ENCODE peak calls at places on chromosome X, in five cellular contexts. S, Q, R, Z and E are unnamed samples.

GRCh38 chrX:95057341-95057740 is 1383.3 kb downstream of the FAM133A start:
- DNase-seq in S (no peak), Q (no peak), R (no peak), Z (no peak), E (no peak)

GRCh38 chrX:10855845-10856244 is 235.5 kb upstream of the MID1 start:
- DNase-seq in S (no peak), Q (no peak), R (no peak), Z (no peak), E (no peak)

GRCh38 chrX:12936947-12937346 is 30.5 kb downstream of the TLR8 start:
- DNase-seq in S (no peak), Q (no peak), R (no peak), Z (no peak), E (no peak)

GRCh38 chrX:13128104-13128503 is 83.7 kb upstream of the FAM9C start:
- DNase-seq in S (no peak), Q (no peak), R (no peak), Z (no peak), E (no peak)

GRCh38 chrX:110569506-110569905 is 210.9 kb downstream of the RTL9 start:
- DNase-seq in S (no peak), Q (no peak), R (no peak), Z (no peak), E (no peak)

GRCh38 chrX:46838482-46838857 is 1.6 kb downstream of the RP2 start:
- DNase-seq in S (no peak), Q (no peak), R (no peak), Z (no peak), E (no peak)

GRCh38 chrX:9341305-9342201 is 123.3 kb upstream of the TBL1X start:
- DNase-seq in S (peak; percentile 70), Q (peak; percentile 82), R (peak; percentile 49), Z (no peak), E (peak; percentile 46)

GRCh38 chrX:39903937-39904336 is 193.8 kb downstream of the BCOR start:
- DNase-seq in S (no peak), Q (no peak), R (no peak), Z (no peak), E (no peak)

GRCh38 chrX:86171366-86171765 is 23.1 kb downstream of the DACH2 start:
- DNase-seq in S (no peak), Q (peak; percentile 49), R (no peak), Z (no peak), E (peak; percentile 15)

GRCh38 chrX:118855681-118856310 is 32.2 kb downstream of the ZCCHC12 start:
- DNase-seq in S (no peak), Q (no peak), R (no peak), Z (no peak), E (no peak)

GRCh38 chrX:102746134-102746584 is 25.6 kb downstream of the GPRASP3 start:
- DNase-seq in S (peak; percentile 60), Q (no peak), R (no peak), Z (no peak), E (peak; percentile 21)

GRCh38 chrX:15679246-15679645 is 14.6 kb upstream of the CLTRN start:
- DNase-seq in S (no peak), Q (no peak), R (no peak), Z (no peak), E (no peak)

GRCh38 chrX:155054255-155054654 is 16.7 kb downstream of the CMC4 start:
- DNase-seq in S (no peak), Q (no peak), R (no peak), Z (no peak), E (no peak)

GRCh38 chrX:363621-364375 is 22.9 kb downstream of the PPP2R3B start:
- DNase-seq in S (no peak), Q (no peak), R (no peak), Z (no peak), E (no peak)

GRCh38 chrX:71111141-71111843 is at the start of gene IL2RG:
- DNase-seq in S (no peak), Q (peak; percentile 85), R (peak; percentile 74), Z (no peak), E (no peak)

GRCh38 chrX:149512225-149512885 is 7.2 kb upstream of the IDS start:
- DNase-seq in S (no peak), Q (peak; percentile 50), R (peak; percentile 43), Z (peak; percentile 18), E (peak; percentile 54)

GRCh38 chrX:31522760-31523159 is 450.9 kb upstream of the FTHL17 start:
- DNase-seq in S (no peak), Q (no peak), R (no peak), Z (no peak), E (no peak)

GRCh38 chrX:51395807-51396728 is 63.4 kb downstream of the NUDT10 start:
- DNase-seq in S (peak; percentile 31), Q (peak; percentile 77), R (peak; percentile 29), Z (peak; percentile 6), E (peak; percentile 43)

GRCh38 chrX:112785323-112785722 is 55.3 kb downstream of the AMOT start:
- DNase-seq in S (no peak), Q (no peak), R (no peak), Z (no peak), E (no peak)

GRCh38 chrX:21940356-21940829 is at the start of gene SMS:
- DNase-seq in S (peak; percentile 84), Q (peak; percentile 43), R (peak; percentile 24), Z (peak; percentile 8), E (peak; percentile 72)

GRCh38 chrX:40391662-40392061 is 189.1 kb upstream of the ATP6AP2 start:
- DNase-seq in S (no peak), Q (no peak), R (no peak), Z (no peak), E (no peak)

GRCh38 chrX:107272431-107272921 is 66.1 kb downstream of the DNAAF6 start:
- DNase-seq in S (no peak), Q (no peak), R (no peak), Z (no peak), E (peak; percentile 69)

GRCh38 chrX:29890004-29890403 is 325.4 kb upstream of the MAGEB2 start:
- DNase-seq in S (no peak), Q (no peak), R (no peak), Z (no peak), E (no peak)

GRCh38 chrX:131262200-131262599 is 26.9 kb downstream of the IGSF1 start:
- DNase-seq in S (no peak), Q (no peak), R (no peak), Z (no peak), E (no peak)

GRCh38 chrX:20388594-20388993 is 121.9 kb upstream of the RPS6KA3 start:
- DNase-seq in S (no peak), Q (no peak), R (no peak), Z (no peak), E (no peak)